ENCODE peak calls at places on chromosomes 2 and 18, in five cellular contexts. L is OCI-M1, U is AG04450, Q is mucosa of gallbladder, R is NT2/D1. P is an unnamed sample.

GRCh38 chr2:30984141-30984540 is 154.1 kb downstream of the GALNT14 start:
- DNase-seq in L (no peak), U (no peak), Q (no peak), R (no peak), P (no peak)

GRCh38 chr2:237488901-237489860 is 2.1 kb downstream of the MLPH start:
- DNase-seq in L (no peak), U (no peak), Q (peak), R (no peak), P (no peak)

GRCh38 chr2:85413592-85414421 is 3.6 kb upstream of the CAPG start:
- DNase-seq in L (no peak), U (no peak), Q (no peak), R (no peak), P (peak)

GRCh38 chr2:55133467-55134315 is 83.4 kb upstream of the RTN4 start:
- DNase-seq in L (peak), U (peak), Q (no peak), R (peak), P (peak)

GRCh38 chr18:10230072-10230471 is 224.4 kb upstream of the APCDD1 start:
- DNase-seq in L (peak), U (peak), Q (no peak), R (peak), P (peak)

GRCh38 chr2:70553334-70553583 is 367 bp downstream of the TGFA start:
- DNase-seq in L (no peak), U (no peak), Q (peak), R (peak), P (no peak)

GRCh38 chr2:200863655-200864205 is 728 bp downstream of the CLK1 start:
- DNase-seq in L (no peak), U (no peak), Q (peak), R (no peak), P (peak)

GRCh38 chr18:6109743-6110142 is 214.4 kb upstream of the TMEM200C start:
- DNase-seq in L (no peak), U (no peak), Q (no peak), R (no peak), P (no peak)